ENCODE peak calls at places on chromosomes 6 and 20, in eight cellular contexts. S, D, A, K, F, Z, E and V are unnamed samples.

GRCh38 chr6:149844480-149844879 is 19.7 kb downstream of the LRP11 start:
- DNase-seq in S (no peak), D (no peak), A (no peak), K (no peak), F (no peak), Z (no peak), E (no peak), V (no peak)

GRCh38 chr6:137473651-137474050 is 20.5 kb downstream of the OLIG3 start:
- DNase-seq in S (no peak), D (no peak), A (no peak), K (no peak), F (no peak), Z (no peak), E (no peak), V (no peak)

GRCh38 chr20:23125625-23126191 is 39.6 kb upstream of the CD93 start:
- DNase-seq in S (no peak), D (peak; percentile 88), A (no peak), K (peak; percentile 18), F (no peak), Z (peak; percentile 73), E (peak; percentile 48), V (no peak)

GRCh38 chr6:134816780-134817179 is 133.1 kb downstream of the ALDH8A1 start:
- DNase-seq in S (no peak), D (peak; percentile 43), A (peak; percentile 40), K (peak; percentile 77), F (no peak), Z (peak; percentile 30), E (no peak), V (no peak)

GRCh38 chr20:41359541-41360011 is 7.0 kb downstream of the EMILIN3 start:
- DNase-seq in S (no peak), D (no peak), A (no peak), K (no peak), F (no peak), Z (no peak), E (no peak), V (no peak)

GRCh38 chr6:30749554-30750378 is 5.4 kb upstream of the IER3 start:
- DNase-seq in S (no peak), D (no peak), A (peak; percentile 96), K (no peak), F (no peak), Z (no peak), E (peak; percentile 87), V (no peak)

GRCh38 chr6:10382322-10382721 is 32.6 kb downstream of the TFAP2A start:
- DNase-seq in S (no peak), D (no peak), A (no peak), K (no peak), F (no peak), Z (no peak), E (no peak), V (no peak)

GRCh38 chr6:134623391-134623790 is 305.5 kb upstream of the SGK1 start:
- DNase-seq in S (no peak), D (no peak), A (no peak), K (no peak), F (no peak), Z (no peak), E (no peak), V (no peak)

GRCh38 chr6:56695702-56696101 is 53.0 kb upstream of the DST start:
- DNase-seq in S (no peak), D (no peak), A (peak; percentile 60), K (peak; percentile 45), F (peak; percentile 34), Z (peak; percentile 49), E (no peak), V (no peak)

GRCh38 chr6:16206595-16207037 is 31.8 kb upstream of the GMPR start:
- DNase-seq in S (peak; percentile 30), D (peak; percentile 85), A (peak; percentile 87), K (peak; percentile 82), F (peak; percentile 90), Z (peak; percentile 86), E (peak; percentile 85), V (no peak)

GRCh38 chr6:117481278-117481925 is 1.1 kb upstream of the DCBLD1 start:
- DNase-seq in S (no peak), D (no peak), A (no peak), K (no peak), F (no peak), Z (no peak), E (peak; percentile 47), V (peak; percentile 4)

GRCh38 chr6:148617522-148617921 is 129.3 kb upstream of the UST start:
- DNase-seq in S (no peak), D (peak; percentile 42), A (peak; percentile 4), K (peak; percentile 45), F (no peak), Z (peak; percentile 41), E (no peak), V (no peak)

GRCh38 chr6:167979436-167980090 is 17.9 kb upstream of the KIF25 start:
- DNase-seq in S (no peak), D (no peak), A (no peak), K (no peak), F (no peak), Z (no peak), E (no peak), V (no peak)
- H3K9me3 ChIP-seq in S (no peaks in the 10 kb centered on the region), D (no peaks in the 10 kb centered on the region), A (no peaks in the 10 kb centered on the region), K (no peaks in the 10 kb centered on the region), F (no peaks in the 10 kb centered on the region), Z (no peaks in the 10 kb centered on the region), E (no peaks in the 10 kb centered on the region), V (no peaks in the 10 kb centered on the region)

GRCh38 chr20:21704408-21705385 is 767 bp upstream of the PAX1 start:
- DNase-seq in S (no peak), D (no peak), A (no peak), K (no peak), F (no peak), Z (no peak), E (no peak), V (no peak)

GRCh38 chr20:21701171-21701876 is 4.1 kb upstream of the PAX1 start:
- DNase-seq in S (no peak), D (no peak), A (no peak), K (no peak), F (no peak), Z (no peak), E (no peak), V (no peak)

GRCh38 chr20:21702553-21703467 is 2.7 kb upstream of the PAX1 start:
- DNase-seq in S (no peak), D (peak; percentile 47), A (no peak), K (peak; percentile 0), F (peak; percentile 41), Z (peak; percentile 70), E (peak; percentile 81), V (no peak)

GRCh38 chr20:21703740-21704407 is 1.6 kb upstream of the PAX1 start:
- DNase-seq in S (no peak), D (no peak), A (no peak), K (no peak), F (no peak), Z (no peak), E (no peak), V (no peak)

DNA sequence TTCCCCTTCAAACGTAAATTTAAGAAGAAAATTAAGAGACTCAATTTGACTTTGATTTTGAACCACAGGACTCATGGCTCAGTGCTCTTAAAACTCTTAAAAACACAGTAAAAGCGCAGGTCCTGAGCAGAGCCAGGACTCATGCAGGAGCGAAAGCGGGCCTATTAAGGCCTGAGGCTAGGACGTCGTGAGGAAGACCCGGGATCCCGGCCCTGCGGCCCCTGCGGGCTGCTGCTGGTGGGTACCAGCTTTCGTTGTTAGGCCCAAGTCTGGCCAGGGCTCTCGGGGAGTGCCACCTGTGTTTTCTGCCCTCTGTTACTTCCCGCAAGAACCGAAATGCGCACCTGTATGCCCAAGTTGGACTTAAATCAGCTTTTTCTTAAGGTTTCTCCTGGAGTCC is 3.5 kb upstream of the PAX1 start:
- DNase-seq in S (no peak), D (no peak), A (no peak), K (no peak), F (no peak), Z (no peak), E (no peak), V (no peak)
- H3K9me3 ChIP-seq in S (no peaks in the 10 kb centered on the region), D (no peaks in the 10 kb centered on the region), A (peaks cover 3% of the 10 kb centered on the region), K (no peaks in the 10 kb centered on the region), F (no peaks in the 10 kb centered on the region), Z (no peaks in the 10 kb centered on the region), E (no peaks in the 10 kb centered on the region), V (no peaks in the 10 kb centered on the region)

GRCh38 chr20:61597996-61598395 is 345.9 kb downstream of the CDH4 start:
- DNase-seq in S (no peak), D (no peak), A (no peak), K (no peak), F (no peak), Z (no peak), E (no peak), V (no peak)
- H3K9me3 ChIP-seq in S (no peaks in the 10 kb centered on the region), D (no peaks in the 10 kb centered on the region), A (no peaks in the 10 kb centered on the region), K (no peaks in the 10 kb centered on the region), F (peaks cover 12% of the 10 kb centered on the region), Z (no peaks in the 10 kb centered on the region), E (no peaks in the 10 kb centered on the region), V (no peaks in the 10 kb centered on the region)

GRCh38 chr6:24673625-24674024 is 6.7 kb downstream of the ACOT13 start:
- DNase-seq in S (no peak), D (no peak), A (no peak), K (no peak), F (no peak), Z (no peak), E (no peak), V (no peak)
- H3K9me3 ChIP-seq in S (no peaks in the 10 kb centered on the region), D (no peaks in the 10 kb centered on the region), A (peaks cover 23% of the 10 kb centered on the region), K (no peaks in the 10 kb centered on the region), F (no peaks in the 10 kb centered on the region), Z (no peaks in the 10 kb centered on the region), E (no peaks in the 10 kb centered on the region), V (no peaks in the 10 kb centered on the region)

GRCh38 chr20:39751557-39752137 is 789.5 kb downstream of the DHX35 start:
- DNase-seq in S (no peak), D (no peak), A (no peak), K (no peak), F (no peak), Z (no peak), E (no peak), V (no peak)
- H3K9me3 ChIP-seq in S (peaks cover 8% of the 10 kb centered on the region), D (no peaks in the 10 kb centered on the region), A (peaks cover 25% of the 10 kb centered on the region), K (no peaks in the 10 kb centered on the region), F (no peaks in the 10 kb centered on the region), Z (no peaks in the 10 kb centered on the region), E (peaks cover 6% of the 10 kb centered on the region), V (no peaks in the 10 kb centered on the region)

DNA sequence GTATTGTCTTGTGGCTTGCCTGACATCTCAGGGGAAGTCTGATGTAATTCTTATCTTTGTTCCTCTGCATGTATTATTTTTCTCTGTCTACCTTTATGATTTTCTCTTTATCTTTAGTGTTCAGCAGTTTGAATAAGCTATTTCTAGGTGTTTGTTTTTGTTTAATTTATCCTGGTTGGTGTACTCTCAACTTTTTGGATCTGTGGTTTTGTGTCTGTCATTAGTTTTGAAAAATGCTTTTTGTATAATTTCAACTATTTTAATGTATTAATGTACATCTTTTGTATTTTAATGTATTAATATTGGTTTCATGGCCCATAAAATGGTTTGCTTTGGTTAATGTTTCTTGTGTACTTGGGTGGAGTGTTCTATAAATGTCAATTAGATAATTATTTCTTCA is 15.9 kb upstream of the APCDD1L start:
- DNase-seq in S (no peak), D (no peak), A (no peak), K (no peak), F (no peak), Z (no peak), E (no peak), V (no peak)
- H3K9me3 ChIP-seq in S (peaks cover 27% of the 10 kb centered on the region), D (no peaks in the 10 kb centered on the region), A (peaks cover 46% of the 10 kb centered on the region), K (no peaks in the 10 kb centered on the region), F (peaks cover 1% of the 10 kb centered on the region), Z (peaks cover 15% of the 10 kb centered on the region), E (peaks cover 8% of the 10 kb centered on the region), V (peaks cover 3% of the 10 kb centered on the region)

DNA sequence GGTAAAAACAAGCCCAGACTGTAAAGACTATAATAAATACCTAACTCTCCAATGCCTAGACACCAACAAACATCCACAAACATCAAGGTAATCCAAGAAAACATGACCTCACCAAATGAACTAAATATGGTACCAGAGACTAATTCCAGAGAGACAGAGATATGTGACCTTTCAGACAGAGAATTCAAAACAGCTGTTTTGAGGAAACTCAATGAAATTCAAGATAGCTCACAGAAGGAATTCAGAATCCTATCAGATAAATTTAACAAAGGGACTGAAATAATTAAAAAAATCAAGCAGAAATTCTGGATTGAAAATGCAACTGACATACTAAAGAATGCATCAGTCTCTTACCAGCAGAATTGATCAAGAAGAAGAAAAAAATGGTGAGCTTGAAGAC is 26.6 kb downstream of the NCOA6 start:
- DNase-seq in S (no peak), D (no peak), A (no peak), K (no peak), F (no peak), Z (no peak), E (no peak), V (no peak)
- H3K9me3 ChIP-seq in S (no peaks in the 10 kb centered on the region), D (no peaks in the 10 kb centered on the region), A (no peaks in the 10 kb centered on the region), K (no peaks in the 10 kb centered on the region), F (no peaks in the 10 kb centered on the region), Z (no peaks in the 10 kb centered on the region), E (no peaks in the 10 kb centered on the region), V (no peaks in the 10 kb centered on the region)